ENCODE peak calls at places on chromosome 7, in six cellular contexts. G is IMR-90, O is neuronal stem cell, Q is H1, I is mesendoderm, R is trophoblast cell. P is an unnamed sample.

GRCh38 chr7:95470452-95470851 is 15.3 kb upstream of the ASB4 start:
- DNase-seq in G (peak; percentile 16), O (no peak), Q (no peak), I (peak; percentile 38), R (no peak), P (peak; percentile 54)

GRCh38 chr7:130371059-130371458 is 9.2 kb upstream of the CPA1 start:
- DNase-seq in G (peak; percentile 52), O (no peak), Q (no peak), I (no peak), R (no peak), P (peak; percentile 56)

GRCh38 chr7:86485842-86486241 is 157.9 kb upstream of the GRM3 start:
- DNase-seq in G (no peak), O (peak; percentile 23), Q (no peak), I (no peak), R (no peak), P (no peak)

GRCh38 chr7:7709263-7709662 is 9.1 kb downstream of the RPA3 start:
- DNase-seq in G (no peak), O (peak; percentile 17), Q (peak; percentile 15), I (peak; percentile 95), R (no peak), P (no peak)

GRCh38 chr7:5549096-5549896 is 125.7 kb upstream of the TNRC18 start:
- DNase-seq in G (peak; percentile 75), O (no peak), Q (no peak), I (peak; percentile 94), R (peak; percentile 84), P (peak; percentile 78)

GRCh38 chr7:90931996-90932912 is 332.0 kb upstream of the FZD1 start:
- DNase-seq in G (no peak), O (no peak), Q (no peak), I (no peak), R (no peak), P (no peak)

GRCh38 chr7:133827707-133828580 is 299.2 kb upstream of the LRGUK start:
- DNase-seq in G (peak; percentile 17), O (no peak), Q (no peak), I (peak; percentile 78), R (no peak), P (no peak)

GRCh38 chr7:47036909-47037308 is 545.0 kb downstream of the TNS3 start:
- DNase-seq in G (no peak), O (no peak), Q (no peak), I (no peak), R (no peak), P (no peak)

GRCh38 chr7:34622771-34623250 is 35.2 kb upstream of the NPSR1 start:
- DNase-seq in G (no peak), O (no peak), Q (no peak), I (no peak), R (no peak), P (no peak)

GRCh38 chr7:32206987-32207386 is 136.8 kb upstream of the PDE1C start:
- DNase-seq in G (peak; percentile 3), O (peak; percentile 18), Q (no peak), I (peak; percentile 62), R (no peak), P (peak; percentile 36)

GRCh38 chr7:106346678-106347217 is 62.0 kb upstream of the NAMPT start:
- DNase-seq in G (peak; percentile 97), O (no peak), Q (no peak), I (no peak), R (peak; percentile 95), P (peak; percentile 98)

GRCh38 chr7:155209920-155210319 is 87.8 kb upstream of the INSIG1 start:
- DNase-seq in G (no peak), O (no peak), Q (no peak), I (no peak), R (no peak), P (no peak)

GRCh38 chr7:7103343-7104313 is 78.7 kb upstream of the C1GALT1 start:
- DNase-seq in G (peak; percentile 74), O (no peak), Q (no peak), I (peak; percentile 72), R (peak; percentile 87), P (peak; percentile 68)

GRCh38 chr7:96598421-96598820 is 111.2 kb downstream of the SEM1 start:
- DNase-seq in G (no peak), O (no peak), Q (no peak), I (no peak), R (no peak), P (no peak)

GRCh38 chr7:112788778-112789343 is 1.3 kb downstream of the TMEM168 start:
- DNase-seq in G (no peak), O (no peak), Q (no peak), I (no peak), R (no peak), P (no peak)

GRCh38 chr7:28093617-28094232 is 86.9 kb downstream of the JAZF1 start:
- DNase-seq in G (peak; percentile 70), O (peak; percentile 87), Q (peak; percentile 67), I (peak; percentile 91), R (peak; percentile 83), P (peak; percentile 76)

GRCh38 chr7:5631752-5632151 is 149.7 kb downstream of the RNF216 start:
- DNase-seq in G (no peak), O (no peak), Q (no peak), I (no peak), R (no peak), P (no peak)

GRCh38 chr7:69967699-69968450 is 369.6 kb downstream of the AUTS2 start:
- DNase-seq in G (no peak), O (no peak), Q (no peak), I (peak; percentile 25), R (no peak), P (no peak)

GRCh38 chr7:83271212-83272099 is 108.8 kb upstream of the PCLO start:
- DNase-seq in G (peak; percentile 19), O (peak; percentile 24), Q (no peak), I (peak; percentile 48), R (peak; percentile 32), P (peak; percentile 70)

GRCh38 chr7:35694161-35694783 is 663 bp downstream of the HERPUD2 start:
- DNase-seq in G (peak; percentile 4), O (no peak), Q (no peak), I (no peak), R (peak; percentile 37), P (peak; percentile 51)

GRCh38 chr7:71488308-71488707 is 356.4 kb downstream of the GALNT17 start:
- DNase-seq in G (no peak), O (no peak), Q (no peak), I (no peak), R (no peak), P (peak; percentile 16)

GRCh38 chr7:12373580-12374263 is 29.9 kb downstream of the VWDE start:
- DNase-seq in G (no peak), O (no peak), Q (no peak), I (no peak), R (no peak), P (no peak)

GRCh38 chr7:90706067-90706716 is 110.1 kb downstream of the CDK14 start:
- DNase-seq in G (peak; percentile 70), O (no peak), Q (no peak), I (no peak), R (no peak), P (peak; percentile 67)

GRCh38 chr7:55538538-55538937 is 33.8 kb downstream of the VOPP1 start:
- DNase-seq in G (peak; percentile 97), O (no peak), Q (no peak), I (no peak), R (peak; percentile 85), P (peak; percentile 92)

GRCh38 chr7:36045830-36046341 is 107.2 kb upstream of the EEPD1 start:
- DNase-seq in G (no peak), O (no peak), Q (no peak), I (peak; percentile 81), R (no peak), P (no peak)

GRCh38 chr7:42522227-42522991 is 285.4 kb upstream of the GLI3 start:
- DNase-seq in G (no peak), O (peak; percentile 69), Q (peak; percentile 7), I (peak; percentile 60), R (peak; percentile 44), P (peak; percentile 40)

GRCh38 chr7:155136619-155137243 is 66.6 kb downstream of the HTR5A start:
- DNase-seq in G (no peak), O (no peak), Q (no peak), I (peak; percentile 1), R (no peak), P (no peak)

GRCh38 chr7:128033246-128033645 is 2.0 kb upstream of the LRRC4 start:
- DNase-seq in G (no peak), O (no peak), Q (no peak), I (no peak), R (no peak), P (no peak)
- H3K4me3 ChIP-seq in G (no peak overlapping the region), O (no peak overlapping the region), Q (peak overlapping the region; percentile 74), I (no peak overlapping the region), R (no peak overlapping the region), P (no peak overlapping the region)

GRCh38 chr7:81404669-81405068 is 365.2 kb downstream of the HGF start:
- DNase-seq in G (no peak), O (no peak), Q (no peak), I (no peak), R (no peak), P (no peak)
- H3K79me1 ChIP-seq in G (no peaks in the 10 kb centered on the region), O (no peaks in the 10 kb centered on the region), Q (no peaks in the 10 kb centered on the region), I (no peaks in the 10 kb centered on the region), R (no peaks in the 10 kb centered on the region), P (no peaks in the 10 kb centered on the region)

DNA sequence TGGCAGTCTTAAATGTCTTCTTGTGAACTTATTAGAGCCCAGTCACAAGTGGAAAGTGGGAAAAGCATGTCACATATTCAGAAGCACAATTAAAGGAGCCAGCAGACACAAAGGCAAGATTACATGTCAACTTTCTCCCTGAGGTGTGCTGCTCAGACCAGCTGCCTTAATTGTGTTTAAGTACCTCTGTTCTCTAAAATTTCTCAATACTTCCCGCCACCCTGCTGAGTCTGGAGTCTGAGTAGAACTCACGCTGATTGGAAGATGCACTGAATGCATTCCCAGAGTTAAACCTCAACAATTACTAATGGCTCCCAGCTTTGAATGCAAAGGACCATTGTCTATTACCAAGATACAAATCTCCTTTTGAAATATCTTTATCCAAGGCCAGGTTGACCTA is 166.4 kb upstream of the COBL start:
- DNase-seq in G (no peak), O (peak; percentile 51), Q (no peak), I (peak; percentile 72), R (no peak), P (no peak)
- H3K4me3 ChIP-seq in G (no peak overlapping the region), O (no peak overlapping the region), Q (no peak overlapping the region), I (no peak overlapping the region), R (no peak overlapping the region), P (no peak overlapping the region)

GRCh38 chr7:148712610-148713330 is 14.1 kb downstream of the CUL1 start:
- DNase-seq in G (no peak), O (no peak), Q (no peak), I (no peak), R (peak; percentile 79), P (no peak)

GRCh38 chr7:148711191-148712102 is 12.7 kb downstream of the CUL1 start:
- DNase-seq in G (no peak), O (no peak), Q (no peak), I (no peak), R (no peak), P (no peak)

GRCh38 chr7:148715027-148715426 is 16.3 kb downstream of the CUL1 start:
- DNase-seq in G (no peak), O (no peak), Q (no peak), I (no peak), R (peak; percentile 55), P (no peak)

GRCh38 chr7:148717266-148717793 is 18.6 kb downstream of the CUL1 start:
- DNase-seq in G (no peak), O (no peak), Q (no peak), I (no peak), R (peak; percentile 95), P (no peak)

DNA sequence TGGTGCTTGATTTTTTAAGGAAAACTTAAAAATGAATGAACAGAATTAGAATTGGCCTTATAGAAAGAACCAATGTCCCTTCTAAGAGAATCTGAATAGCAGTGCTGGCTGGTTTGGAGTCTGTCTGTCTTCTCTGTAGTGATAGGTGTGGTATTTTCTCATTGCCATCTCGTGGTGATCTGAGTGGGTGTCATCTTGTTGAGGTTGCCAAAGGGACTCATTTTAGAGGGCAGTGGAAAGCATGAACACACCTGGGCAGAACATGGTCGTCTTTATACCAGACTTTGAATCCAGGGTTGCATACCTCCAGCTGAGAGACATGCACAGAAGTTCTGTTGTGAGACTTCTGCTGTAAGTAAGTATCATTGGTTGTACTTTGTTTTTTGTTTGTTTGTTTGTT is 15.8 kb downstream of the CUL1 start:
- DNase-seq in G (no peak), O (no peak), Q (no peak), I (no peak), R (no peak), P (no peak)
- H3K79me1 ChIP-seq in G (peaks cover 15% of the 10 kb centered on the region), O (peaks cover 7% of the 10 kb centered on the region), Q (peaks cover 10% of the 10 kb centered on the region), I (peaks cover 16% of the 10 kb centered on the region), R (no peaks in the 10 kb centered on the region), P (peaks cover 7% of the 10 kb centered on the region)